ENCODE peak calls at places on chromosomes 16 and 17, in six cellular contexts. Y, M, W, B, C and U are unnamed samples. For H3K79me1, the result is how much of the 10 kb centered on the place peaks cover.

GRCh38 chr16:87437911-87438610 is 45.9 kb downstream of the MAP1LC3B start:
- DNase-seq in W (no peak), C (peak), M (no peak), B (no peak), Y (peak), U (no peak)

GRCh38 chr16:56353054-56353921 is 72.1 kb downstream of the AMFR start:
- DNase-seq in M (no peak), B (no peak), C (no peak), W (no peak), Y (no peak), U (no peak)

GRCh38 chr17:67400193-67400592 is 23.1 kb downstream of the PITPNC1 start:
- DNase-seq in M (no peak), B (no peak), W (no peak), Y (peak), C (peak), U (no peak)

GRCh38 chr17:82931696-82932060 is 91.9 kb upstream of the ZNF750 start:
- DNase-seq in C (no peak), M (no peak), W (no peak), Y (peak), B (no peak), U (no peak)

GRCh38 chr17:79931517-79932309 is 92.5 kb upstream of the CBX4 start:
- DNase-seq in M (no peak), W (no peak), B (no peak), C (peak), Y (peak), U (no peak)

GRCh38 chr16:19223235-19223847 is 55.3 kb downstream of the SYT17 start:
- DNase-seq in Y (peak), C (no peak), B (peak), M (peak), W (no peak), U (peak)

GRCh38 chr17:80832266-80832676 is 159.4 kb upstream of the CHMP6 start:
- DNase-seq in W (no peak), B (no peak), M (no peak), C (peak), Y (peak), U (peak)

GRCh38 chr17:77409282-77410161 is 268.8 kb downstream of the SEC14L1 start:
- DNase-seq in W (peak), B (peak), C (peak), M (no peak), Y (peak), U (peak)

GRCh38 chr16:3842994-3843393 is 37.5 kb downstream of the CREBBP start:
- DNase-seq in B (no peak), W (no peak), C (peak), M (no peak), Y (no peak), U (no peak)

GRCh38 chr16:3935921-3936320 is 55.4 kb upstream of the CREBBP start:
- DNase-seq in B (no peak), M (no peak), W (no peak), Y (no peak), C (no peak), U (no peak)

GRCh38 chr16:85947511-85948509 is 48.8 kb downstream of the IRF8 start:
- DNase-seq in B (no peak), M (no peak), Y (no peak), C (no peak), W (no peak), U (no peak)

GRCh38 chr16:89964201-89964600 is 15.6 kb downstream of the DEF8 start:
- DNase-seq in M (no peak), W (no peak), C (no peak), Y (no peak), B (no peak), U (no peak)

GRCh38 chr16:29007865-29008593 is 23.2 kb downstream of the LAT start:
- DNase-seq in Y (peak), M (no peak), C (no peak), B (no peak), W (no peak), U (no peak)

GRCh38 chr16:86051376-86052114 is 152.6 kb downstream of the IRF8 start:
- DNase-seq in Y (no peak), M (no peak), B (no peak), W (no peak), C (peak), U (no peak)

GRCh38 chr17:63535640-63536039 is 12.5 kb downstream of the KCNH6 start:
- DNase-seq in M (no peak), W (no peak), B (no peak), Y (no peak), C (no peak), U (no peak)

GRCh38 chr17:48721009-48721402 is 1.3 kb downstream of the PRAC1 start:
- DNase-seq in B (no peak), Y (no peak), W (no peak), M (no peak), C (no peak), U (no peak)

GRCh38 chr17:28744104-28744801 is 442 bp downstream of the TRAF4 start:
- DNase-seq in C (peak), M (peak), W (peak), B (peak), Y (peak), U (peak)

GRCh38 chr16:86355951-86356350 is 154.4 kb upstream of the FOXF1 start:
- DNase-seq in C (no peak), Y (no peak), W (no peak), M (no peak), B (no peak), U (peak)

GRCh38 chr16:29745853-29746345 is at the start of gene C16orf54:
- DNase-seq in B (peak), M (no peak), C (no peak), W (no peak), Y (no peak), U (no peak)

GRCh38 chr16:58128181-58128631 is 975 bp downstream of the CFAP20 start:
- DNase-seq in M (no peak), W (no peak), B (no peak), Y (no peak), C (no peak), U (no peak)

GRCh38 chr17:17416400-17417360 is 60.1 kb upstream of the MED9 start:
- DNase-seq in W (no peak), B (no peak), M (no peak), C (peak), Y (peak), U (no peak)

GRCh38 chr17:82126479-82127314 is 28.7 kb upstream of the FASN start:
- DNase-seq in Y (no peak), W (no peak), M (no peak), B (no peak), C (no peak), U (no peak)

GRCh38 chr16:9119795-9120194 is 28.4 kb downstream of the HAPSTR1 start:
- DNase-seq in B (no peak), Y (peak), M (no peak), C (no peak), W (no peak), U (no peak)

GRCh38 chr17:21036361-21036881 is 6.4 kb downstream of the USP22 start:
- DNase-seq in B (no peak), M (no peak), W (no peak), Y (peak), C (peak), U (no peak)

GRCh38 chr17:71111460-71111859 is 942.1 kb downstream of the KCNJ2 start:
- DNase-seq in Y (no peak), C (no peak), B (no peak), W (no peak), M (no peak), U (no peak)

GRCh38 chr17:32516450-32516849 is 29.7 kb downstream of the CDK5R1 start:
- DNase-seq in W (no peak), M (no peak), C (no peak), B (no peak), Y (no peak), U (peak)
- H3K9ac ChIP-seq in W (no peak), M (no peak), C (no peak), B (no peak), Y (no peak), U (no peak)

GRCh38 chr17:50953831-50954601 is 87.9 kb upstream of the TOB1 start:
- DNase-seq in C (peak), Y (peak), M (no peak), W (peak), B (no peak), U (peak)
- H3K4me3 ChIP-seq in C (no peak), Y (no peak), M (no peak), W (no peak), B (no peak), U (no peak)

GRCh38 chr17:40824015-40824832 is 1.8 kb upstream of the KRT10 start:
- DNase-seq in M (no peak), W (no peak), B (no peak), Y (no peak), C (no peak), U (no peak)

GRCh38 chr17:40827746-40828453 is 5.5 kb upstream of the KRT10 start:
- DNase-seq in W (peak), C (peak), Y (no peak), B (no peak), M (no peak), U (peak)

GRCh38 chr17:40828454-40829039 is 6.1 kb upstream of the KRT10 start:
- DNase-seq in W (no peak), Y (peak), C (no peak), B (no peak), M (no peak), U (no peak)

GRCh38 chr17:40822132-40822812 is at the start of gene KRT10:
- DNase-seq in B (no peak), C (no peak), M (no peak), W (no peak), Y (no peak), U (no peak)

GRCh38 chr17:40825596-40825995 is 3.2 kb upstream of the KRT10 start:
- DNase-seq in C (no peak), Y (peak), B (no peak), M (no peak), W (no peak), U (no peak)
- H3K79me1 ChIP-seq in C (under half), Y (under half), B (under half), M (under half), W (under half), U (under half)

GRCh38 chr17:74241847-74242246 is 28.5 kb downstream of the TTYH2 start:
- DNase-seq in C (no peak), M (no peak), W (no peak), Y (no peak), B (no peak), U (no peak)
- H3K9ac ChIP-seq in C (peak), M (no peak), W (no peak), Y (no peak), B (no peak), U (no peak)

GRCh38 chr17:40366076-40366860 is 1.7 kb upstream of the GJD3 start:
- DNase-seq in C (no peak), M (no peak), B (no peak), W (no peak), Y (no peak), U (no peak)

GRCh38 chr17:40362696-40363479 is 1.6 kb downstream of the GJD3 start:
- DNase-seq in Y (peak), W (peak), B (peak), M (peak), C (peak), U (peak)

GRCh38 chr17:40364906-40365305 is 369 bp upstream of the GJD3 start:
- DNase-seq in W (no peak), M (no peak), C (no peak), Y (no peak), B (no peak), U (no peak)

GRCh38 chr17:40363480-40363838 is 1.1 kb downstream of the GJD3 start:
- DNase-seq in C (no peak), M (no peak), B (peak), Y (no peak), W (no peak), U (no peak)

DNA sequence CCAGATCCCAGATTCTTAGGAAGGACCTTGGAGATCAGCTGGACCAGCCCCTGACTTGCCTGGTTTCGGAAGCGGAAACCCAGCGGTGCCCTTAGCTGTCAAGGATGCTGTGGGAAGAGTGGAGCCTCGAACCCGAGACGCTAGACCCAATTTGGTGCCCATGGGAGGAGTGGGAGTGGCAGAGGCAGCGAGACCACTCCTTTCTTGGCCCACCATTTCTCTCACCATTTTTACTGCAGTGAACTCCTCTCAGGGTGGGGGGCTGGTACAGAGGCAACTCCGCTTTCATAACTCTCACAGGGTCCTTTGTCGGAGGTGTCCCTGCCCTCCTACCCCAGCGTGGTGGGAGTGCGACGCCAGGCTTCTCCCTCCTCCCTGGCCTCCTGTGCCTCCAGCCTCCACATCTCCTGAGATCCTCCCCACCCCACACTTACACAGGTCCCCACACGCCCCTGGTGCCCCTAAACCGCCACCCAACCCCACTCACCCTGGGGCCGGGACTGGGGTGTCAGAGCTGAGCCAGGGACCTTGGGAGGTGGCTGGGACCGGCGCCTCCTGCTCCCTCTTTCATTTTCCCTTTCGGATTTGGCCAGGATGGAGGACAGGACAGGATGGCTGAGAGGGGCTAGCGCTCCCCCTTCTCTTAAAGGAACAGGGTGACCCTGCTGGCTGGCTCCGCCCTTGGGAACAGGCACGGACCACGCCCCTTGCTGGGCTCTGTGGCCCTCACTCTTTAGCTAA is at the start of gene GJD3:
- DNase-seq in M (no peak), B (peak), Y (no peak), W (no peak), C (no peak), U (no peak)
- H3K4me3 ChIP-seq in M (peak), B (peak), Y (peak), W (peak), C (peak), U (no peak)

GRCh38 chr17:38425744-38426143 is 2.5 kb upstream of the ARHGAP23 start:
- DNase-seq in M (no peak), Y (no peak), C (peak), W (no peak), B (no peak), U (peak)
- H3K79me1 ChIP-seq in M (under half), Y (under half), C (under half), W (under half), B (under half), U (under half)

GRCh38 chr17:57594767-57595166 is 150.3 kb downstream of the CCDC182 start:
- DNase-seq in Y (no peak), M (no peak), B (no peak), C (no peak), W (no peak), U (no peak)

GRCh38 chr17:57597531-57598453 is 147.3 kb downstream of the CCDC182 start:
- DNase-seq in B (peak), C (peak), M (peak), W (peak), Y (peak), U (peak)

GRCh38 chr17:57597101-57597500 is 148.0 kb downstream of the CCDC182 start:
- DNase-seq in W (no peak), B (no peak), M (no peak), C (no peak), Y (no peak), U (no peak)

GRCh38 chr17:57595426-57595825 is 149.7 kb downstream of the CCDC182 start:
- DNase-seq in C (no peak), M (no peak), B (no peak), Y (no peak), W (no peak), U (no peak)

GRCh38 chr17:57595942-57596695 is 149.0 kb downstream of the CCDC182 start:
- DNase-seq in W (no peak), Y (no peak), C (no peak), B (no peak), M (no peak), U (no peak)
- H3K9ac ChIP-seq in W (no peak), Y (no peak), C (no peak), B (no peak), M (no peak), U (no peak)

GRCh38 chr16:1021553-1022160 is 40.1 kb downstream of the SOX8 start:
- DNase-seq in M (no peak), W (no peak), Y (no peak), C (no peak), B (no peak), U (no peak)

GRCh38 chr16:1020591-1020990 is 39.0 kb downstream of the SOX8 start:
- DNase-seq in W (no peak), Y (no peak), B (no peak), C (no peak), M (no peak), U (no peak)

GRCh38 chr16:1019934-1020305 is 38.4 kb downstream of the SOX8 start:
- DNase-seq in B (no peak), M (no peak), W (no peak), Y (no peak), C (no peak), U (no peak)

GRCh38 chr16:1018447-1018846 is 36.9 kb downstream of the SOX8 start:
- DNase-seq in B (no peak), M (no peak), C (no peak), Y (no peak), W (no peak), U (no peak)

GRCh38 chr16:1019234-1019933 is 37.8 kb downstream of the SOX8 start:
- DNase-seq in Y (peak), B (no peak), W (no peak), M (peak), C (no peak), U (no peak)
- H3K4me3 ChIP-seq in Y (no peak), B (no peak), W (no peak), M (no peak), C (no peak), U (no peak)

GRCh38 chr16:51701025-51701424 is 550.0 kb upstream of the SALL1 start:
- DNase-seq in C (no peak), M (no peak), Y (no peak), W (no peak), B (no peak), U (no peak)
- H3K79me1 ChIP-seq in C (under half), M (under half), Y (under half), W (under half), B (under half), U (under half)

GRCh38 chr17:40556198-40556661 is 9.0 kb downstream of the CCR7 start:
- DNase-seq in B (no peak), Y (no peak), M (no peak), W (no peak), C (no peak), U (no peak)

GRCh38 chr17:40552806-40553693 is 12.2 kb downstream of the CCR7 start:
- DNase-seq in W (no peak), C (no peak), M (no peak), Y (no peak), B (no peak), U (no peak)

GRCh38 chr17:40553694-40554534 is 11.4 kb downstream of the CCR7 start:
- DNase-seq in B (no peak), Y (peak), M (no peak), W (no peak), C (peak), U (no peak)

GRCh38 chr17:40555296-40556190 is 9.7 kb downstream of the CCR7 start:
- DNase-seq in M (no peak), Y (no peak), C (no peak), B (no peak), W (peak), U (no peak)

DNA sequence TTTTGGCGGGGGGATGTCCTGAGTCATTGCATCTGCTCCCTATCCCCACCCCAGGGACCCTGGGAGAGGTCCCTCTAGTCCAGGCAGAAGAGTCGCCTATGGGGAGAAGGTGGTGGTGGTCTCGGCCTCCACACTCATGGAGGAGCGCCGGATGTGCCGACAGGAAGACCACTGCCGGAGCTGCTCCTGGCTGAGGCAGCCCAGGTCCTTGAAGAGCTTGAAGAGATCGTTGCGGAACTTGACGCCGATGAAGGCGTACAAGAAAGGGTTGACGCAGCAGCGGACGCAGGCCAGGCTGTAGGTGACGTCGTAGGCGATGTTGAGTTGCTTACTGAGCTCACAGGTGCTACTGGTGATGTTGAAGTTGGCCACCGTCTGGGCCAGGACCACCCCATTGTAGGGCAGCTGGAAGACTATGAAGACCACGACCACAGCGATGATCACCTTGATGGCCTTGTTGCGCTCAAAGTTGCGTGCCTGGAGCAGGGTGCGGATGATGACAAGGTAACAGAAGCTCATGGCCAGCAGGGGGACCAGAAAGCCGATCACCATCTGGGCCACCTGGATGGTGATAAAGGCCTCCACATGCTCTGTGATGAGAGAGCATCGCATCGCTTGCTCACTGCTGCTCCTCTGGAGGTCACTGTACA is 10.5 kb downstream of the CCR7 start:
- DNase-seq in Y (no peak), M (no peak), C (no peak), B (no peak), W (no peak), U (no peak)
- H3K9ac ChIP-seq in Y (no peak), M (no peak), C (peak), B (no peak), W (no peak), U (no peak)